ENCODE peak calls at places on chromosomes 16 and 17, in eight cellular contexts. A, V, Q, K, H, W, N and U are unnamed samples.

GRCh38 chr17:81052199-81052997 is 17.4 kb downstream of the BAIAP2 start:
- DNase-seq in A (no peak), V (peak), Q (no peak), K (no peak), H (no peak), W (no peak), N (no peak), U (no peak)

GRCh38 chr17:80892900-80893603 is 98.6 kb upstream of the CHMP6 start:
- DNase-seq in A (peak), V (peak), Q (peak), K (peak), H (peak), W (no peak), N (no peak), U (no peak)

GRCh38 chr16:87960851-87961250 is 9.6 kb downstream of the BANP start:
- DNase-seq in A (no peak), V (no peak), Q (no peak), K (no peak), H (peak), W (no peak), N (no peak), U (no peak)

GRCh38 chr16:425082-425718 is at the start of gene RAB11FIP3:
- DNase-seq in A (peak), V (peak), Q (peak), K (peak), H (peak), W (peak), N (peak), U (peak)

GRCh38 chr16:82793550-82794244 is 166.9 kb downstream of the CDH13 start:
- DNase-seq in A (no peak), V (no peak), Q (no peak), K (no peak), H (no peak), W (no peak), N (no peak), U (no peak)

GRCh38 chr16:72256398-72257048 is 84.6 kb upstream of the PMFBP1 start:
- DNase-seq in A (no peak), V (no peak), Q (peak), K (no peak), H (peak), W (no peak), N (no peak), U (no peak)

GRCh38 chr16:85046957-85047866 is 19.6 kb downstream of the KIAA0513 start:
- DNase-seq in A (no peak), V (no peak), Q (peak), K (no peak), H (no peak), W (no peak), N (no peak), U (no peak)

GRCh38 chr16:78072275-78072674 is 27.2 kb upstream of the WWOX start:
- DNase-seq in A (no peak), V (no peak), Q (no peak), K (no peak), H (no peak), W (no peak), N (no peak), U (no peak)

GRCh38 chr16:12535535-12536411 is 267.9 kb downstream of the CPPED1 start:
- DNase-seq in A (no peak), V (peak), Q (peak), K (no peak), H (no peak), W (no peak), N (no peak), U (no peak)

GRCh38 chr17:31573047-31573446 is 181.6 kb downstream of the RAB11FIP4 start:
- DNase-seq in A (no peak), V (no peak), Q (no peak), K (no peak), H (no peak), W (no peak), N (no peak), U (no peak)

GRCh38 chr17:78231991-78232759 is 744 bp downstream of the TMEM235 start:
- DNase-seq in A (no peak), V (no peak), Q (no peak), K (no peak), H (no peak), W (no peak), N (no peak), U (no peak)

GRCh38 chr16:57571098-57571497 is 28.7 kb downstream of the ADGRG5 start:
- DNase-seq in A (no peak), V (no peak), Q (no peak), K (no peak), H (no peak), W (no peak), N (no peak), U (no peak)